ENCODE peak calls at places on chromosomes 11 and 22, in four cellular contexts. E is uterus; U is effector memory CD4-positive, alpha-beta T cell; Y is left lung. A is an unnamed sample.

GRCh38 chr11:133549796-133550195 is 17.5 kb upstream of the OPCML start:
- DNase-seq in E (no peak), U (no peak), Y (no peak), A (no peak)

GRCh38 chr11:130037881-130038601 is 31.7 kb upstream of the APLP2 start:
- DNase-seq in E (no peak), U (no peak), Y (no peak), A (no peak)

GRCh38 chr11:69008774-69009440 is 4.1 kb downstream of the MRGPRF start:
- DNase-seq in E (peak), U (no peak), Y (peak), A (no peak)

GRCh38 chr22:28019360-28019759 is 100.3 kb upstream of the PITPNB start:
- DNase-seq in E (peak), U (no peak), Y (peak), A (no peak)

GRCh38 chr11:124670732-124671131 is 2.8 kb downstream of the SIAE start:
- DNase-seq in E (no peak), U (no peak), Y (no peak), A (no peak)

GRCh38 chr22:50201191-50202129 is 649 bp downstream of the SELENOO start:
- DNase-seq in E (no peak), U (no peak), Y (no peak), A (no peak)

GRCh38 chr11:46075168-46075567 is 46.1 kb downstream of the PHF21A start:
- DNase-seq in E (no peak), U (no peak), Y (no peak), A (no peak)

GRCh38 chr11:62632492-62632891 is 10.7 kb upstream of the B3GAT3 start:
- DNase-seq in E (no peak), U (no peak), Y (no peak), A (no peak)

GRCh38 chr22:46081831-46082210 is 68.5 kb upstream of the PPARA start:
- DNase-seq in E (peak), U (no peak), Y (no peak), A (no peak)

GRCh38 chr11:24636291-24636629 is 139.4 kb downstream of the LUZP2 start:
- DNase-seq in E (no peak), U (no peak), Y (no peak), A (no peak)

GRCh38 chr11:59172345-59173079 is 580 bp downstream of the DTX4 start:
- DNase-seq in E (no peak), U (peak), Y (no peak), A (no peak)

GRCh38 chr11:87368876-87369480 is 331.2 kb downstream of the TMEM135 start:
- DNase-seq in E (no peak), U (no peak), Y (no peak), A (no peak)

GRCh38 chr11:134978388-134979088 is 566.5 kb upstream of the B3GAT1 start:
- DNase-seq in E (no peak), U (no peak), Y (no peak), A (no peak)

GRCh38 chr11:44899959-44900358 is 50.7 kb downstream of the TP53I11 start:
- DNase-seq in E (peak), U (no peak), Y (no peak), A (no peak)

GRCh38 chr11:63945482-63946163 is 6.8 kb downstream of the NAA40 start:
- DNase-seq in E (peak), U (peak), Y (peak), A (no peak)

GRCh38 chr11:68904458-68904847 is 762 bp downstream of the IGHMBP2 start:
- DNase-seq in E (no peak), U (no peak), Y (peak), A (no peak)

GRCh38 chr22:23403152-23403719 is 176.9 kb downstream of the IGLL1 start:
- DNase-seq in E (no peak), U (no peak), Y (no peak), A (no peak)

GRCh38 chr11:8934735-8935478 is 2.2 kb upstream of the C11orf16 start:
- DNase-seq in E (no peak), U (no peak), Y (no peak), A (no peak)

GRCh38 chr11:132409591-132410375 is 1039.4 kb downstream of the NTM start:
- DNase-seq in E (no peak), U (no peak), Y (no peak), A (no peak)

GRCh38 chr22:45960477-45961386 is 16.2 kb downstream of the WNT7B start:
- DNase-seq in E (no peak), U (no peak), Y (no peak), A (no peak)

GRCh38 chr22:29621761-29622526 is 18.5 kb downstream of the NF2 start:
- DNase-seq in E (no peak), U (no peak), Y (no peak), A (no peak)

GRCh38 chr11:120172921-120173705 is 35.2 kb upstream of the TRIM29 start:
- DNase-seq in E (no peak), U (no peak), Y (no peak), A (no peak)

GRCh38 chr11:119414321-119414720 is 8.7 kb downstream of the THY1 start:
- DNase-seq in E (no peak), U (no peak), Y (no peak), A (no peak)

GRCh38 chr11:75773595-75774353 is 5.2 kb downstream of the DGAT2 start:
- DNase-seq in E (no peak), U (no peak), Y (no peak), A (no peak)

GRCh38 chr11:32267679-32268187 is 167.6 kb downstream of the WT1 start:
- DNase-seq in E (no peak), U (no peak), Y (no peak), A (no peak)

GRCh38 chr11:121930004-121930965 is 185.7 kb downstream of the BLID start:
- DNase-seq in E (no peak), U (no peak), Y (no peak), A (no peak)

GRCh38 chr11:69307871-69308381 is 14.0 kb downstream of the MYEOV start:
- DNase-seq in E (no peak), U (no peak), Y (peak), A (no peak)

GRCh38 chr11:126127284-126127845 is 64.7 kb upstream of the CDON start:
- DNase-seq in E (peak), U (no peak), Y (no peak), A (no peak)

GRCh38 chr11:122020902-122021301 is 95.1 kb downstream of the BLID start:
- DNase-seq in E (no peak), U (no peak), Y (no peak), A (no peak)

GRCh38 chr22:24247011-24247507 is 2.2 kb upstream of the GGT5 start:
- DNase-seq in E (no peak), U (no peak), Y (no peak), A (no peak)

GRCh38 chr11:65896009-65896999 is 3.9 kb downstream of the FOSL1 start:
- DNase-seq in E (peak), U (no peak), Y (no peak), A (no peak)

GRCh38 chr22:19766506-19767426 is 6.2 kb downstream of the TBX1 start:
- DNase-seq in E (no peak), U (no peak), Y (peak), A (no peak)

DNA sequence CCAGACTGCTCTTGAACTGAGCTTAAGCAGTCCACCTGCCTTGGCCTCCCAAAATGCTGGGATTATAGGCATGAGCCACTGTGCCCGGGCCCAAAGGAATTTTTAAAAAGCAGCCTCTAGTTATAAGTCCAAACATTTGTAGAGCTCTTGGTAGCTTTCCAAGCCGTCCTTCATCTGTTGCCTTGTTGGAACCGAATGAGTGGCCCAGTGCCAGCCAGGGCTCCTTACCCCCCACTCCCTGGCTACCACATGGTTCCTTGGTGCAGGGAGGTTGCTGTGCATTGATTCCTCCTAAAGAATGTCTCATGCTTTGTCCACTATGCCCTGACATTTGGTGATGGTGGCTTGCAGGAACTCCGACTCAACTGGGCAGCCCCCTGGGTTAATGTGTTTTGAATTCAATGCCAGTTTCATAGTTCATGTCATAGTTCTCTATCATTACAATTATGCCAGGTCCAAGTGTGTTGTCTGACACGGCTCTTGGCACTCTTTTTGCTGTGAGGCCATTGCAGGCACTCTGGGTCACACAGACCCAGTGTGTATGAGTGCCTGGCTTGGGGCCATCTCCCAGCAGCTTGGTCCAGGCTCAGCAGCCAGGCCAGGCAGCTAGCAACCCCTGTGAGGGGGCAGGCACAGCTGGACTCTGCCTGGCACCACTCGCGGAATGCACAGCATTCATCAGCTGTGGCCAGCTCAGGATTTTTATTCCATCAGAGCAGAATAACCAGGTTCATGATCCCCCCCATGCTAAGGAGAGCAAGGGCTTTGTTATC is 13.3 kb upstream of the MICALL1 start:
- DNase-seq in E (peak), U (no peak), Y (peak), A (no peak)
- H3K4me3 ChIP-seq in E (no peak), U (no peak), Y (no peak), A (no peak)

DNA sequence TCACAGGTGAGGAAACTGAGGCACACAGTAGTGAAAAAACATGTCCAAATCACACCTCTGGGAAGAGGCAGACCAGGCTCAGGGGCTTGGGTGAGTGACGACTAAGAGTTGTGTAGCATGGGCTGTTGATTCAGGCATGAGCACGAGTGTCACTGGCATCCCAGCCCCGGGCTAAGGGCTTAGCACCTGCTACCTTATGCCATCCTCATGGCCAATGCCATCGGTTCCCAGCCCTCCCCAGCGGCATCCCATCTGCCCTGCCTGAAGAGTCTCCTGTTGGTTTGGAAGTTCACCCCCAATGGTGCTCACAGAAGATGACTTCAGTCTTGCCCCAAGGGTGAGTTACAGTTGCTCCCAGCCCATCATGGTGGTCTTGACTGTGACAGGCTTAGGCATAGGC is 22.4 kb downstream of the MB start:
- DNase-seq in E (no peak), U (no peak), Y (no peak), A (no peak)
- H3K27ac ChIP-seq in E (no peak), U (no peak), Y (no peak), A (no peak)

DNA sequence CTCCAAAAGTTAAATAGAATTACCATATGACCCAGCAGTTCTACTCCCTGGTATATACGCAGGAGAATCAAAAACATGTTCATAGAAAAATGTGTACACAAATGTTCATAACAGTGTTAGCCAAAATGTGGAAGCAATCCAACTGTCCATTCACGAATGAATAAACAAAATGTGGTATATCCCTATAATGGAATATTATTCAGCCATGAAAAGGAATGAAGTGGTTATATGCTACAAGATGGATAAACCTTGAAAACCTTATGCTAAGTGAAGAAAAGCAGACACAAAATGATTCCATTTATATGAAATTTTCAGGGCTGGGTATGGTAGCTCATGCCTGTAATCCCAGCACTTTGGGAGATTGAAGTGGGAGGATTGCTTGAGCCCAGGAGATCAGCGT is 16.1 kb downstream of the POLD4 start:
- DNase-seq in E (no peak), U (no peak), Y (no peak), A (no peak)
- H3K4me3 ChIP-seq in E (no peak), U (no peak), Y (no peak), A (no peak)

GRCh38 chr22:43295173-43295572 is 48.0 kb downstream of the SCUBE1 start:
- DNase-seq in E (no peak), U (no peak), Y (no peak), A (no peak)

GRCh38 chr22:43291381-43291780 is 51.8 kb downstream of the SCUBE1 start:
- DNase-seq in E (no peak), U (no peak), Y (no peak), A (no peak)

GRCh38 chr22:43292633-43293025 is 50.5 kb downstream of the SCUBE1 start:
- DNase-seq in E (no peak), U (no peak), Y (no peak), A (no peak)

GRCh38 chr22:43293661-43294392 is 49.3 kb downstream of the SCUBE1 start:
- DNase-seq in E (peak), U (no peak), Y (no peak), A (no peak)

DNA sequence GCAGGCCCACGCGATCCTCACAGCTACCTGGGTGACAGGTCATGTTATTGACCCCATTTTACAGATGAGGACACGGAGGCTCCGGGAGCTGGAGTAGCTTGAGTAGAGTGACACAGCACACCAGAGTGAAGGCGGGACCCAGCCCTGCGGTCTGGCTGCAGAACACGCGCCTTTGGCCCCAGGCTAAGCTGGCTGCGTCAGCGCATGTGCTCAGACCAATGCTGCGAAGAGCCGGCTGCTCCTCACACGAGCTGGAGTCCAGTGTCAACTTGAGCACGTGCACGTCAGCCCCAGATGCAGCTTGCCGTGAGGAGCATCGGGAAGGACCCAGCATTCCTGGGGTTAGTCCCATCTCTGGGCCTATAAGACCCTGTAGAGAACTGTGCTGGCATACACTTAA is 49.9 kb downstream of the SCUBE1 start:
- DNase-seq in E (no peak), U (no peak), Y (no peak), A (no peak)
- H3K27ac ChIP-seq in E (no peak), U (no peak), Y (no peak), A (no peak)

GRCh38 chr11:47394322-47395224 is 13.8 kb upstream of the SLC39A13 start:
- DNase-seq in E (no peak), U (no peak), Y (peak), A (no peak)
- H3K4me3 ChIP-seq in E (no peak), U (peak), Y (peak), A (no peak)

DNA sequence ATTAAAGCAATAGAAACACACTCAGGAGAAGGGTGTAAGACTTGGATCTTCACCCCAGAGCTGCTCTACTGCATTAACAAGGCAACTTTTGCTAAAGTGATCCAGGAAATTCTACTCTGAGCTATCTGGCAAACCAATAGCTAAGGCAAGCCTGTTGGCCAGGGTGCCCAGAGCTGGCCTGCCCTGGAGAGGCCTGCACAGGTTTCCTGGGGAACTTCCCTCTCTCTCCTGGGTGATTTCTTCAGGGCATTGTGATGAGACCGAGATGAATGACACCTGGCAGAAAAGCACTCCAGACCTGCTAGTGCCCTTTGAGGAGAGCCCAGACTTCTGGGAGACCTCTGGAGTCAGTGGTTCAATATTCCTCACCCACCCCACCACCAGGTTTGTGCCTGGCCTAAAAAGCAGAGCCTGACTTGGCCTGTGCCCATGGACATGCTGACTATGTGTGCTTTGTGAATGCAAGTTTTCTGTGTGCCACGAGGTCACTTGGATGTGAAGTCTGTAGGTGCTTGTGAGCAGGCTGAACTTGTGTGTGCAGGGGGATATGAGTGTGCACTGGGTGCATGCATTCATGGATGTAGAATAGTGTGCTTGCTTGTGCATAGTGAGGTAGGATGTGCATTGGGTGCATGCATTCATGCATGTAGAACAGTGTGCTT is 4.4 kb upstream of the APLNR start:
- DNase-seq in E (no peak), U (no peak), Y (no peak), A (no peak)
- H3K27ac ChIP-seq in E (no peak), U (no peak), Y (no peak), A (no peak)

DNA sequence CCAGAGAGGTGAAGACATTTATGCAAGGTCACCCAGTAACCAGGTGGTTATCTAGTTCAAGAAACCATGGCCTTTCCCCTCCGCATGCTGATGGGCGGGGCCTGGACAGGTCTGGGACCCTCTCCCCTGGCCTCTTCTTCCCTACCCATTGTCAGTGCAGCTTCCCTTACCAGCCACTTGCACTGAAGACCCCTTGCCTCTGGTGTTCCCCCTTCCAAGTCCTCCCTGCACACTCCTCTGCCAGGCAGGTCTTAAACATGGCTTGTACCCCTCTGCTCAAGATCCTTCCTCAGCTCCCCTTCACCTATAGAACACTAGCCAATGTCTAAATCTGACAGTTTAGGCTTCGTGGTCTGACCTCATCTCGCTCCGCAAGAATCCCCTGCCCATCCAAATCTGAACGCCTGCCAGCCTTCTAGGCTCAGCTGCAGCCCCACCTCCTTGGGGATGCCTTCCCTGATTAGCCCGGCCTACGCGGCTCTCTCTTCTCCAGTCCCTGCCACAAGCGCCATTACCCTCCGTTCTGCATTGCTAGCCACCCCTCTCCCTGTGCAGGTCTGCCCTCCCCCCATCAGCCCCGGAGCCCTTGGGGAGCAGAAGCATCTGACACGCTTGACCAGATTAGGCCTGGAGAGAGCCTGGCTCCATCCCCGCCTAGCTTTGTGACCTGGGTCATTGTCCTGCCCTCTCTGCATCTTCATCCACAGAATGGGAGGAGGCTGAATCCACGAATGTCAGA is 213.8 kb downstream of the DSCAML1 start:
- DNase-seq in E (no peak), U (no peak), Y (peak), A (no peak)
- H3K4me3 ChIP-seq in E (no peak), U (no peak), Y (no peak), A (no peak)